ENCODE peak calls at places on chromosomes 7 and 10, in five cellular contexts. One of them, this sample, is unnamed.

GRCh38 chr10:63720072-63720537 is 198.9 kb downstream of the REEP3 start:
- DNase-seq in non-pigmented ciliary epithelial cell: no peak
- DNase-seq in aorta: no peak
- DNase-seq in NCI-H774: peak
- DNase-seq in gastrocnemius medialis: no peak
- DNase-seq in this sample: no peak

GRCh38 chr10:102919237-102919959 is 1.3 kb downstream of the CNNM2 start:
- DNase-seq in gastrocnemius medialis: peak
- DNase-seq in aorta: peak
- DNase-seq in NCI-H774: no peak
- DNase-seq in non-pigmented ciliary epithelial cell: no peak
- DNase-seq in this sample: peak

GRCh38 chr7:42561797-42562196 is 324.8 kb upstream of the GLI3 start:
- DNase-seq in gastrocnemius medialis: no peak
- DNase-seq in NCI-H774: no peak
- DNase-seq in non-pigmented ciliary epithelial cell: no peak
- DNase-seq in aorta: no peak
- DNase-seq in this sample: no peak

GRCh38 chr10:110446954-110447608 is 50.6 kb upstream of the DUSP5 start:
- DNase-seq in gastrocnemius medialis: no peak
- DNase-seq in NCI-H774: no peak
- DNase-seq in aorta: no peak
- DNase-seq in non-pigmented ciliary epithelial cell: peak
- DNase-seq in this sample: peak

GRCh38 chr10:99796928-99797327 is 14.5 kb downstream of the ABCC2 start:
- DNase-seq in aorta: no peak
- DNase-seq in non-pigmented ciliary epithelial cell: no peak
- DNase-seq in NCI-H774: no peak
- DNase-seq in gastrocnemius medialis: no peak
- DNase-seq in this sample: no peak

GRCh38 chr7:100190059-100190711 is 12.5 kb downstream of the STAG3 start:
- DNase-seq in gastrocnemius medialis: no peak
- DNase-seq in non-pigmented ciliary epithelial cell: no peak
- DNase-seq in NCI-H774: no peak
- DNase-seq in aorta: no peak
- DNase-seq in this sample: no peak

GRCh38 chr7:95357623-95358022 is 33.3 kb upstream of the PON1 start:
- DNase-seq in NCI-H774: no peak
- DNase-seq in non-pigmented ciliary epithelial cell: no peak
- DNase-seq in gastrocnemius medialis: no peak
- DNase-seq in aorta: no peak
- DNase-seq in this sample: no peak

GRCh38 chr7:110522061-110522750 is 568.7 kb upstream of the LRRN3 start:
- DNase-seq in gastrocnemius medialis: no peak
- DNase-seq in aorta: no peak
- DNase-seq in non-pigmented ciliary epithelial cell: no peak
- DNase-seq in NCI-H774: no peak
- DNase-seq in this sample: no peak

GRCh38 chr7:130350945-130351663 is 6.5 kb downstream of the CPA5 start:
- DNase-seq in aorta: no peak
- DNase-seq in non-pigmented ciliary epithelial cell: no peak
- DNase-seq in gastrocnemius medialis: no peak
- DNase-seq in NCI-H774: no peak
- DNase-seq in this sample: no peak

GRCh38 chr10:116073451-116073850 is 199.6 kb downstream of the GFRA1 start:
- DNase-seq in gastrocnemius medialis: no peak
- DNase-seq in NCI-H774: no peak
- DNase-seq in aorta: no peak
- DNase-seq in non-pigmented ciliary epithelial cell: no peak
- DNase-seq in this sample: no peak

GRCh38 chr7:11613292-11613930 is 218.6 kb downstream of the THSD7A start:
- DNase-seq in aorta: no peak
- DNase-seq in NCI-H774: no peak
- DNase-seq in non-pigmented ciliary epithelial cell: no peak
- DNase-seq in gastrocnemius medialis: no peak
- DNase-seq in this sample: no peak

GRCh38 chr10:78986419-78986818 is 82.3 kb upstream of the ZMIZ1 start:
- DNase-seq in NCI-H774: no peak
- DNase-seq in aorta: no peak
- DNase-seq in gastrocnemius medialis: no peak
- DNase-seq in non-pigmented ciliary epithelial cell: no peak
- DNase-seq in this sample: no peak

GRCh38 chr10:49418328-49418727 is 22.4 kb upstream of the DRGX start:
- DNase-seq in non-pigmented ciliary epithelial cell: no peak
- DNase-seq in NCI-H774: no peak
- DNase-seq in aorta: no peak
- DNase-seq in gastrocnemius medialis: no peak
- DNase-seq in this sample: no peak

GRCh38 chr7:134834689-134835462 is 55.4 kb downstream of the CALD1 start:
- DNase-seq in non-pigmented ciliary epithelial cell: no peak
- DNase-seq in NCI-H774: no peak
- DNase-seq in gastrocnemius medialis: no peak
- DNase-seq in aorta: no peak
- DNase-seq in this sample: peak

GRCh38 chr10:27771231-27771630 is 25.6 kb upstream of the MKX start:
- DNase-seq in aorta: no peak
- DNase-seq in NCI-H774: no peak
- DNase-seq in non-pigmented ciliary epithelial cell: no peak
- DNase-seq in gastrocnemius medialis: no peak
- DNase-seq in this sample: no peak

GRCh38 chr10:108783897-108784296 is 1139.4 kb downstream of the XPNPEP1 start:
- DNase-seq in non-pigmented ciliary epithelial cell: peak
- DNase-seq in gastrocnemius medialis: no peak
- DNase-seq in NCI-H774: no peak
- DNase-seq in aorta: no peak
- DNase-seq in this sample: no peak

GRCh38 chr10:11536256-11536655 is 75.2 kb downstream of the USP6NL start:
- DNase-seq in gastrocnemius medialis: no peak
- DNase-seq in aorta: no peak
- DNase-seq in non-pigmented ciliary epithelial cell: no peak
- DNase-seq in NCI-H774: no peak
- DNase-seq in this sample: no peak

GRCh38 chr10:75462865-75463264 is 31.4 kb downstream of the LRMDA start:
- DNase-seq in gastrocnemius medialis: no peak
- DNase-seq in aorta: no peak
- DNase-seq in NCI-H774: no peak
- DNase-seq in non-pigmented ciliary epithelial cell: no peak
- DNase-seq in this sample: no peak

GRCh38 chr10:14578060-14578952 is 196.4 kb downstream of the FAM107B start:
- DNase-seq in aorta: no peak
- DNase-seq in NCI-H774: no peak
- DNase-seq in non-pigmented ciliary epithelial cell: no peak
- DNase-seq in gastrocnemius medialis: no peak
- DNase-seq in this sample: no peak